ENCODE peak calls at places on chromosomes 16 and 17, in seven cellular contexts. E is A549, T is SK-N-SH, Q is transverse colon, D is stomach, J is ovary, Y is esophagus muscularis mucosa. X is an unnamed sample.

GRCh38 chr17:50064253-50064991 is 8.5 kb downstream of the ITGA3 start:
- DNase-seq in J (peak), D (no peak), T (peak), Q (peak), Y (no peak), E (peak), X (no peak)

GRCh38 chr17:78759203-78759968 is 22.7 kb downstream of the CYTH1 start:
- DNase-seq in Y (no peak), E (no peak), J (peak), T (peak), D (peak), Q (peak), X (no peak)

GRCh38 chr16:86118467-86119307 is 219.7 kb downstream of the IRF8 start:
- DNase-seq in D (no peak), T (no peak), Y (no peak), E (no peak), J (no peak), Q (peak), X (peak)

GRCh38 chr16:52727878-52728277 is 180.9 kb upstream of the TOX3 start:
- DNase-seq in D (no peak), J (no peak), E (no peak), Y (no peak), Q (no peak), T (no peak), X (no peak)

GRCh38 chr17:77332981-77333685 is 192.4 kb downstream of the SEC14L1 start:
- DNase-seq in D (peak), T (no peak), E (no peak), J (no peak), Y (no peak), Q (no peak), X (peak)

GRCh38 chr17:28663723-28664122 is 1.7 kb downstream of the SUPT6H start:
- DNase-seq in Q (no peak), J (no peak), T (no peak), E (no peak), D (no peak), Y (no peak), X (no peak)

GRCh38 chr16:67674851-67675578 is 8.4 kb downstream of the C16orf86 start:
- DNase-seq in T (no peak), E (no peak), D (no peak), Q (no peak), J (no peak), Y (no peak), X (no peak)

GRCh38 chr17:79410681-79411080 is 200.2 kb downstream of the RBFOX3 start:
- DNase-seq in E (no peak), T (no peak), D (no peak), J (no peak), Y (no peak), Q (no peak), X (no peak)

GRCh38 chr16:68444058-68444657 is 4.2 kb downstream of the SMPD3 start:
- DNase-seq in E (no peak), J (peak), T (no peak), Y (no peak), Q (peak), D (peak), X (no peak)

GRCh38 chr17:18182978-18183333 is 672 bp upstream of the ALKBH5 start:
- DNase-seq in E (no peak), J (peak), Y (peak), Q (peak), D (peak), T (peak), X (peak)

GRCh38 chr17:11284811-11285210 is 43.8 kb downstream of the SHISA6 start:
- DNase-seq in J (no peak), E (no peak), Q (no peak), T (no peak), D (no peak), Y (no peak), X (no peak)
- TF ChIP-seq EP300 in J (no peak), E (no peak), Q (no peak), T (no peak), D (no peak), Y (no peak), X (no peak)

GRCh38 chr17:40482722-40483121 is 18.7 kb downstream of the TNS4 start:
- DNase-seq in T (no peak), D (no peak), E (peak), J (no peak), Y (no peak), Q (no peak), X (no peak)
- TF ChIP-seq EP300 in T (no peak), D (no peak), E (no peak), J (no peak), Y (no peak), Q (no peak), X (no peak)

DNA sequence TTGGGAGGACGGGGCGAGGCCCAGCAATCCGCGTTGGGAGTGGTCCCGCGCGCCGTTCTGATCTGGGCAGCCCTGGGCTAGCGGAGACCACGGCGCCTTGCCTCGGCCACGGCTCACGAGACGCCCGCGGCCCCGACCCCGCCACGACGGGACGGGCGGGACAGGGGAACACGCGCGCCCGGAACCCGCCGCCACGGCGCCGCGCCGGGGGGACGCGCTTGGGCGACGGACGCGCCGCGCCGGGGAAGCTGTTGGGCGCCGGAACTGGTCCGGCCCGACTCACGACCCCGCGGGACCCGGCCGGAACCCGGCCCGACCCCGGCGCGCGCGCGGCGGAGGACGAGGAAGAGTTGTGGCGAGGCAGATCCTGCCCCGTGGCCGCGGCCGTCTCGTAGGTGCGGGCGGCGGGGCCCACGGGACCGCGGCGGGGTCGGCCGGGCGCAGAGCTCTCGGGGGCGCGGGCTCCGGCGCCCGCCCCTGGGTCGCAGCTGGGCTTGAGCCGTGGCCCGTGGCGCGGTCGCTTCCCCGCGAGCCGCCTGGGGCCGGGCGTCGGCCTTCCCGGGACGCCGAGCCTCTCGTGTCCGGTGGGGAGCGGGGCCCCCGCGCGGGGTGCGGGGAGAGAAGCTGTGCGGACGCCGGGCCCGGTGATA is at the start of gene ACSF3:
- DNase-seq in T (peak), J (peak), D (peak), Y (no peak), E (peak), Q (peak), X (no peak)
- TF ChIP-seq EP300 in T (no peak), J (no peak), D (no peak), Y (no peak), E (no peak), Q (no peak), X (no peak)

GRCh38 chr17:40322417-40323315 is 13.7 kb downstream of the RARA start:
- DNase-seq in J (peak), Q (peak), E (peak), Y (no peak), D (peak), T (peak), X (peak)
- TF ChIP-seq EP300 in J (no peak), Q (peak), E (no peak), Y (peak), D (peak), T (no peak), X (no peak)

GRCh38 chr17:19659366-19660177 is 11.0 kb downstream of the ALDH3A2 start:
- DNase-seq in E (no peak), Q (no peak), D (no peak), Y (no peak), T (no peak), J (no peak), X (no peak)
- TF ChIP-seq EP300 in E (no peak), Q (no peak), D (no peak), Y (no peak), T (no peak), J (no peak), X (no peak)

GRCh38 chr16:76197925-76198324 is 79.3 kb upstream of the CNTNAP4 start:
- DNase-seq in Y (no peak), T (peak), Q (no peak), E (no peak), J (no peak), D (no peak), X (no peak)

GRCh38 chr16:76201385-76201784 is 75.8 kb upstream of the CNTNAP4 start:
- DNase-seq in T (no peak), J (no peak), E (no peak), Y (no peak), D (no peak), Q (no peak), X (no peak)

GRCh38 chr16:76195648-76196047 is 81.6 kb upstream of the CNTNAP4 start:
- DNase-seq in J (no peak), Y (no peak), D (no peak), Q (no peak), E (no peak), T (peak), X (no peak)

GRCh38 chr16:76204249-76204648 is 73.0 kb upstream of the CNTNAP4 start:
- DNase-seq in J (no peak), E (no peak), D (no peak), Y (no peak), T (no peak), Q (no peak), X (no peak)

GRCh38 chr16:76199681-76200210 is 77.5 kb upstream of the CNTNAP4 start:
- DNase-seq in T (no peak), Q (no peak), E (no peak), J (no peak), D (no peak), Y (no peak), X (no peak)
- TF ChIP-seq EP300 in T (no peak), Q (no peak), E (no peak), J (no peak), D (no peak), Y (no peak), X (no peak)

DNA sequence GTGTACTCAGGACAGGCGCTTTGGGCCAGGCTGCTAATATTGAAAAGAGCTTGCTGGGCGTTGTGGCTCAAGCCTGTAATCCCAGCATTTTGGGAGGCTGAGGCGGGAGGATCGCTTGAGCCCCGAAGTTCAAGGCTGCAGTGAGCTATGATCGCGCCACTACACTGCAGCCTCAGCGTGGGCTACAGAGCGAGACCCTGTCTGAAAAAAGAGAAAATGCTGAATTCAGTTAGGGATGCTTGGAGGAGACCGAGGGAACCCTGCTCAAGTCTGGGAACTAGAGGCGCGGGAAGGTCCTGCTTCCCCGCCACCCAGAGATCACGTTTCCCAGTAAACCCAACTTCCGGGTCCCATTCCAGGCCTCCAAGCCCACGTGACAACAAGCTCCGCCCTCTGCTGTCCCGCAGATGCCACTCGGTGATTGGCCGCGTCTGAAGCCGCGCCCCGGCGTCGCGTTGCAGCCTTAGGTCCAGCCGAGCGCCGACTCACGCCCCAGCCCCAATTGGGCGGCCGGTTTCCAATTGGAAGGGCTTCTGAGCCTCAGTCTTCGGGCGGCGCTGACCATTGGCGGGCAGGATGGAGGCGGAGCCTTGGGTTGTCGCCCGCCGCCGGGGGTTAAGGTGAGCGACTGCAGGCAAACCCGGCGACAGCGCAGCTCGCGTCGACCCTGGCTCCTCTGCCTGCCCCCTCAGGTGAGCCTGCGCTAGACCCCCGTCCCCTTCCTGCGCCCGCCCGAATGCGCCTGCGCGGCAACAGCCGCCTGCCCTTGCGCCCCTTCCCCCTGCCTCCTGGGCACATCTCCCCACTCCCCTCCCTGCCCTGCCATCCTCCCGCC is at the start of gene PHKG2:
- DNase-seq in D (peak), Y (peak), E (peak), J (peak), Q (peak), T (peak), X (peak)
- TF ChIP-seq EP300 in D (no peak), Y (no peak), E (no peak), J (no peak), Q (no peak), T (no peak), X (no peak)

GRCh38 chr17:35807371-35808144 is 1.7 kb upstream of the TAF15 start:
- DNase-seq in T (no peak), Q (no peak), D (no peak), E (no peak), Y (no peak), J (no peak), X (no peak)

GRCh38 chr17:35809855-35810461 is 674 bp downstream of the TAF15 start:
- DNase-seq in Q (no peak), Y (no peak), J (no peak), E (no peak), D (no peak), T (no peak), X (no peak)

GRCh38 chr17:35811759-35812158 is 2.5 kb downstream of the TAF15 start:
- DNase-seq in D (no peak), Q (no peak), T (no peak), E (no peak), Y (no peak), J (no peak), X (no peak)

GRCh38 chr17:35808240-35808961 is 883 bp upstream of the TAF15 start:
- DNase-seq in J (no peak), Q (no peak), E (no peak), T (no peak), D (no peak), Y (no peak), X (no peak)

GRCh38 chr17:35808962-35809854 is at the start of gene TAF15:
- DNase-seq in D (peak), Y (peak), J (peak), Q (peak), E (peak), T (peak), X (peak)
- TF ChIP-seq EP300 in D (no peak), Y (no peak), J (no peak), Q (no peak), E (no peak), T (no peak), X (no peak)

GRCh38 chr16:50027829-50028228 is 2.8 kb downstream of the CNEP1R1 start:
- DNase-seq in Q (no peak), J (no peak), T (no peak), Y (no peak), E (no peak), D (no peak), X (no peak)

GRCh38 chr16:50024207-50024606 is 818 bp upstream of the CNEP1R1 start:
- DNase-seq in J (peak), Y (no peak), E (no peak), T (no peak), D (no peak), Q (no peak), X (no peak)

GRCh38 chr16:50023626-50024025 is 1.4 kb upstream of the CNEP1R1 start:
- DNase-seq in T (no peak), D (no peak), Y (no peak), Q (no peak), E (no peak), J (no peak), X (no peak)

GRCh38 chr16:50025544-50025931 is 513 bp downstream of the CNEP1R1 start:
- DNase-seq in J (peak), E (no peak), Y (no peak), D (no peak), T (no peak), Q (peak), X (no peak)

DNA sequence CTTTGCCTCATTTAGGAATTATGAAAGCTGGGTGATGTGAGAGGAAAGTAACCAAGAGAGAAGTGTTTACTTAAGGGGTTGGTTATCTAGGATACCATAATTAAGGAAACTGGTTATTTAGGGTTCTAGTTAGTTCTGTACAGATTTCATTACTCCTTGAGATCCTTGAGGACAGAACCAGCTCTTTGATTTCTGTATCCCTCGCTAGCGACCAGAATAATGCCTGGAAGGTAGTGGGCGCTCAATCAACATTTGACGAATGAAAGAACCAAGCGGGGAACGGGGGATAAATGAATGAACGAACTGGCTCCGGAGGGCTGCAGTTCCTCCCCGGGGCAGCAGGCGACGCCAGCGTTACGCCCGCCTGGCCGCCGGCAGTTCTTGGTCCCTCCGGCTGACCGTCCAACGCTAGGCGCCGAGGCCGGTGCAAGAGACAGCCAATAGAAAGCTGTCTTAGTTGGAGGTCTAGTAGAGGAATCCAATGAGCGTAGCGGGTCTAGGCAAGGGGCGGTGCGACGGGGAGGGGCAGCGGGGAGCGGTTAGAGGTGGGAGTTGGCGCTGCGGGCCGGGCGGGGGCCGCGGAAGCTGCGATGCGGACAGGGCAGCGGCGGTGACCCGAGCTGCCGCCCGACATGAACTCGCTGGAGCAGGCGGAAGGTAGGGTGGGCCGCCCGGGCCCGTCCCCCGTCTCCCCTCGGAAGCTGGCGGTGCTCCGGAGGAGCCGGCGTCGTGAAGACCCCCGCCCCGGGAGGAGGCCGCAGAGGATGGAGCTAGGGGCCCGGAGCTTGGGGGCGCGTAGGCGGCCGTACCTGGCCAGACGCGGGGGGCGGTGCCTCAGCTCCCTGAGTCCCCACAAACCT is at the start of gene CNEP1R1:
- DNase-seq in E (peak), T (peak), Y (peak), Q (peak), J (peak), D (peak), X (peak)
- TF ChIP-seq EP300 in E (no peak), T (no peak), Y (no peak), Q (peak), J (no peak), D (no peak), X (no peak)